ENCODE peak calls at places on chromosomes 3 and 15, in seven cellular contexts. C is LNCaP clone FGC, Y is endothelial cell, A is pancreas, D is lower lobe of right lung, J is foreskin fibroblast, B is GM06990. L is an unnamed sample.

GRCh38 chr15:78308422-78309021 is 9.1 kb upstream of the SKIC8 start:
- DNase-seq in C (no peak), Y (peak; percentile 91), A (peak; percentile 56), D (peak; percentile 76), J (peak; percentile 87), B (peak; percentile 50), L (peak; percentile 26)

GRCh38 chr15:42101861-42102260 is 7.5 kb upstream of the PLA2G4D start:
- DNase-seq in C (no peak), Y (no peak), A (no peak), D (no peak), J (no peak), B (no peak), L (no peak)

GRCh38 chr3:127451321-127451720 is 139.2 kb downstream of the TPRA1 start:
- DNase-seq in C (no peak), Y (no peak), A (no peak), D (no peak), J (no peak), B (no peak), L (no peak)

GRCh38 chr3:42159706-42160472 is 68.7 kb downstream of the TRAK1 start:
- DNase-seq in C (no peak), Y (peak; percentile 64), A (peak; percentile 79), D (peak; percentile 86), J (peak; percentile 25), B (no peak), L (no peak)

GRCh38 chr3:77319711-77320110 is 279.8 kb downstream of the ROBO2 start:
- DNase-seq in C (no peak), Y (peak; percentile 38), A (no peak), D (no peak), J (peak; percentile 57), B (no peak), L (no peak)

GRCh38 chr3:82978368-82978767 is 1216.9 kb upstream of the GBE1 start:
- DNase-seq in C (no peak), Y (no peak), A (no peak), D (no peak), J (no peak), B (no peak), L (no peak)

GRCh38 chr3:112038863-112039262 is 4.3 kb downstream of the TMPRSS7 start:
- DNase-seq in C (peak; percentile 21), Y (no peak), A (no peak), D (no peak), J (no peak), B (no peak), L (no peak)

GRCh38 chr15:71304681-71305080 is 189.4 kb downstream of the THSD4 start:
- DNase-seq in C (no peak), Y (no peak), A (no peak), D (no peak), J (peak; percentile 57), B (no peak), L (no peak)

GRCh38 chr3:185365281-185366211 is 2.6 kb downstream of the MAP3K13 start:
- DNase-seq in C (peak; percentile 92), Y (no peak), A (no peak), D (no peak), J (no peak), B (no peak), L (no peak)

GRCh38 chr3:46162975-46163550 is 45.0 kb downstream of the CCR1 start:
- DNase-seq in C (no peak), Y (no peak), A (no peak), D (no peak), J (no peak), B (no peak), L (no peak)

GRCh38 chr15:33309602-33310276 is 1.0 kb upstream of the RYR3 start:
- DNase-seq in C (no peak), Y (peak; percentile 49), A (no peak), D (no peak), J (peak; percentile 2), B (no peak), L (no peak)

GRCh38 chr3:71510485-71510884 is 73.0 kb downstream of the FOXP1 start:
- DNase-seq in C (no peak), Y (no peak), A (no peak), D (no peak), J (no peak), B (no peak), L (no peak)

GRCh38 chr3:99720985-99721632 is 82.7 kb downstream of the COL8A1 start:
- DNase-seq in C (no peak), Y (peak; percentile 11), A (no peak), D (peak; percentile 57), J (peak; percentile 89), B (no peak), L (no peak)

GRCh38 chr15:93823971-93824866 is 407.1 kb upstream of the MCTP2 start:
- DNase-seq in C (no peak), Y (no peak), A (no peak), D (no peak), J (no peak), B (no peak), L (no peak)

GRCh38 chr3:194031867-194032635 is 103.9 kb upstream of the HES1 start:
- DNase-seq in C (no peak), Y (no peak), A (no peak), D (no peak), J (no peak), B (no peak), L (no peak)

GRCh38 chr3:189947948-189948723 is 172.6 kb downstream of the P3H2 start:
- DNase-seq in C (no peak), Y (peak; percentile 34), A (no peak), D (no peak), J (peak; percentile 50), B (peak; percentile 50), L (no peak)

GRCh38 chr15:95468820-95469219 is 861.7 kb upstream of the NR2F2 start:
- DNase-seq in C (no peak), Y (no peak), A (no peak), D (no peak), J (no peak), B (no peak), L (no peak)

GRCh38 chr3:174907628-174908407 is 48.7 kb downstream of the NAALADL2 start:
- DNase-seq in C (no peak), Y (no peak), A (no peak), D (no peak), J (no peak), B (no peak), L (no peak)

GRCh38 chr3:157201648-157202278 is 41.8 kb upstream of the CCNL1 start:
- DNase-seq in C (peak; percentile 27), Y (no peak), A (no peak), D (no peak), J (peak; percentile 68), B (no peak), L (no peak)

GRCh38 chr15:77819841-77820728 is 187.4 kb upstream of the LINGO1 start:
- DNase-seq in C (no peak), Y (peak; percentile 70), A (no peak), D (no peak), J (peak; percentile 20), B (no peak), L (no peak)

GRCh38 chr3:157098823-157099185 is 61.1 kb downstream of the CCNL1 start:
- DNase-seq in C (no peak), Y (no peak), A (no peak), D (no peak), J (peak; percentile 72), B (no peak), L (no peak)

GRCh38 chr3:171095063-171095462 is 68.5 kb upstream of the SLC2A2 start:
- DNase-seq in C (no peak), Y (no peak), A (no peak), D (no peak), J (no peak), B (no peak), L (no peak)

DNA sequence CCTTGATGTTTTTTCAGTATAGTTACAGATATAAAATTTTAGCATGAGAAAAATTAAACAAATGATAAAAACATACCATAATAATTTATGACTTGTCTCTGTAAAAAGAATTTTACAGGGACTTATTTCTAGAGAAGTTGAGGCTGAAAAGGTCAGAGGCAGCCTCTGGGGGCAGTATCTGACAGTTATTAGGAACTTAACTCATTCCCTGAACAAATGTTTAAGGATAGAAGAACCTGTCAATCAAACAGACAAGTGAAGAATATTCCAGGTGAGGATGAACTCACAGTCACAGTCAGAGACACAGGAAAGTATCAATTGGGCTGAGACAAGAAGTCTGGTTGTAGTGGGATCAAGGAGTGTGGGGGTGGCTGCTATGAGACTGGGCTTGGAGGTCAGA is 7.3 kb downstream of the MYLK start:
- DNase-seq in C (no peak), Y (no peak), A (no peak), D (no peak), J (no peak), B (no peak), L (no peak)
- TF ChIP-seq CTCF in C (peak; percentile 19), Y (no peak), A (no peak), D (peak; percentile 10), J (no peak), B (peak; percentile 42), L (no peak)

GRCh38 chr3:13192471-13193213 is 119.4 kb upstream of the IQSEC1 start:
- DNase-seq in C (no peak), Y (peak; percentile 51), A (no peak), D (no peak), J (no peak), B (no peak), L (no peak)
- TF ChIP-seq CTCF in C (peak; percentile 56), Y (peak; percentile 56), A (no peak), D (no peak), J (peak; percentile 42), B (peak; percentile 40), L (no peak)

GRCh38 chr15:90028376-90028775 is 27.3 kb downstream of the ZNF710 start:
- DNase-seq in C (no peak), Y (no peak), A (no peak), D (no peak), J (no peak), B (no peak), L (no peak)
- TF ChIP-seq CTCF in C (no peak), Y (no peak), A (no peak), D (no peak), J (no peak), B (no peak), L (no peak)

GRCh38 chr3:1079641-1080040 is 13.2 kb upstream of the CNTN6 start:
- DNase-seq in C (no peak), Y (no peak), A (no peak), D (no peak), J (no peak), B (no peak), L (no peak)

GRCh38 chr3:1087066-1087555 is 5.7 kb upstream of the CNTN6 start:
- DNase-seq in C (no peak), Y (no peak), A (peak; percentile 20), D (peak; percentile 68), J (peak; percentile 85), B (no peak), L (no peak)

GRCh38 chr3:1082024-1082633 is 10.7 kb upstream of the CNTN6 start:
- DNase-seq in C (no peak), Y (no peak), A (peak; percentile 23), D (no peak), J (peak; percentile 50), B (no peak), L (no peak)
- TF ChIP-seq CTCF in C (peak; percentile 82), Y (no peak), A (peak; percentile 35), D (peak; percentile 60), J (peak; percentile 40), B (peak; percentile 66), L (no peak)

GRCh38 chr3:109803274-109803673 is 465.9 kb upstream of the DPPA4 start:
- DNase-seq in C (no peak), Y (no peak), A (no peak), D (no peak), J (no peak), B (no peak), L (no peak)
- TF ChIP-seq CTCF in C (no peak), Y (peak; percentile 70), A (no peak), D (peak; percentile 23), J (peak; percentile 18), B (peak; percentile 10), L (peak; percentile 39)

L was measured in natural killer cell.